ENCODE peak calls at places on chromosomes 6 and 20, in five cellular contexts. N is IMR-90; S is foreskin keratinocyte; V is fibroblast of lung; U is CD8-positive, alpha-beta T cell. Y is an unnamed sample.

GRCh38 chr6:72031471-72031870 is 145.1 kb downstream of the RIMS1 start:
- DNase-seq in N (no peak), S (peak; percentile 42), V (peak; percentile 52), U (no peak), Y (no peak)

GRCh38 chr20:5290596-5290995 is 26.2 kb downstream of the PROKR2 start:
- DNase-seq in N (no peak), S (no peak), V (no peak), U (no peak), Y (no peak)

GRCh38 chr6:170156448-170157375 is 134.2 kb downstream of the DLL1 start:
- DNase-seq in N (no peak), S (no peak), V (no peak), U (no peak), Y (no peak)

GRCh38 chr20:35171753-35172433 is at the start of gene PROCR:
- DNase-seq in N (peak; percentile 90), S (peak; percentile 99), V (peak; percentile 95), U (no peak), Y (peak; percentile 35)

GRCh38 chr6:39362487-39362865 is 40.0 kb upstream of the KCNK16 start:
- DNase-seq in N (no peak), S (peak; percentile 1), V (no peak), U (no peak), Y (peak; percentile 41)

GRCh38 chr6:169868458-169868857 is 117.0 kb downstream of the ERMARD start:
- DNase-seq in N (no peak), S (no peak), V (no peak), U (peak; percentile 16), Y (no peak)

GRCh38 chr6:110345025-110345424 is 13.1 kb downstream of the METTL24 start:
- DNase-seq in N (no peak), S (no peak), V (no peak), U (no peak), Y (no peak)

GRCh38 chr6:11909696-11910132 is 102.4 kb upstream of the HIVEP1 start:
- DNase-seq in N (peak; percentile 72), S (peak; percentile 48), V (peak; percentile 89), U (no peak), Y (no peak)

GRCh38 chr6:106579281-106579680 is 50.0 kb downstream of the RTN4IP1 start:
- DNase-seq in N (peak; percentile 39), S (no peak), V (peak; percentile 14), U (no peak), Y (no peak)

GRCh38 chr20:7003598-7003997 is 236.1 kb downstream of the BMP2 start:
- DNase-seq in N (no peak), S (peak; percentile 87), V (peak; percentile 20), U (no peak), Y (no peak)

GRCh38 chr20:1946762-1947534 is 46.9 kb downstream of the PDYN start:
- DNase-seq in N (peak; percentile 17), S (peak; percentile 26), V (peak; percentile 35), U (no peak), Y (peak; percentile 52)

GRCh38 chr6:161922631-161923119 is 648.8 kb upstream of the AGPAT4 start:
- DNase-seq in N (peak; percentile 65), S (peak; percentile 49), V (peak; percentile 78), U (no peak), Y (peak; percentile 66)
- TF ChIP-seq CTCF in N (no peak), S (peak; percentile 52), V (peak; percentile 62), U (no peak), Y (peak; percentile 29)

DNA sequence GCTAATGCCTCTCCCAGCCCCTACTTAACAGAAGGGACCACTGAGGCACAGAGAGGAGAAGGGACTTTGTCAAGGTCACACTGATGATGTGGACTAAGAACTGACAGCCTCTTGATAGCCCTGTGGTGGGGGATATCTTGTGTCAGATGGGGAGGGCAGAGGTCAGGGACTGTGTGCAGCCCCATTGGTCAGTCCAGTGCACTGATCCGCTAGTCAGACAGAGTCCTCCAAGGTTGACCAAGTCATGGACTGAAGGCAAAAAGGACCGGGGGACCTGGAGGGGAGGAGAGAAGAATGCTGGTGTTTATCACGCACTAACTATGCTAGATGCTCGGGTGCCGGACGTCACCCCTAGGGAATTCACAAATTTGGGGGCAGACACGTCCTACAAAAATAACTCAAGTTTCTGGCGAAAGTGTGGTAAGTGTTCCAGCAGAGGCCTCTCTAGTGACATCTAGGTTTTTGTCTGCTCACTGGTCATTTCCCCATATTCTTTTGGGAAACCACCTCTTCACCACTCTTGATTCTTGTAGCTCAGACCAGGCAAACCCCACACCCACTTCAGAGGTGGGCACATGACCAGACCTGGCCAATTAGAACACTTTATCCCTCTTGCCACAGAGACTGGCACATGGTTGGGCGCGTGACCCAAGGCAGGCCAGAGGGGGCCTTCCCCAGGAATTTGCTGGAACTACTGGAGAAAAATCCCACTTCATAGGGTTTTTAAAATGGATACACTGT is 21.0 kb downstream of the TCF15 start:
- DNase-seq in N (no peak), S (no peak), V (no peak), U (no peak), Y (no peak)
- TF ChIP-seq CTCF in N (no peak), S (no peak), V (no peak), U (no peak), Y (no peak)

GRCh38 chr6:15504040-15504491 is 158.8 kb downstream of the DTNBP1 start:
- DNase-seq in N (no peak), S (no peak), V (no peak), U (no peak), Y (no peak)
- TF ChIP-seq CTCF in N (no peak), S (peak; percentile 2), V (peak; percentile 23), U (no peak), Y (no peak)

GRCh38 chr6:158431036-158431435 is 118.8 kb downstream of the TULP4 start:
- DNase-seq in N (no peak), S (no peak), V (no peak), U (no peak), Y (no peak)

GRCh38 chr6:158431560-158431959 is 119.3 kb downstream of the TULP4 start:
- DNase-seq in N (no peak), S (no peak), V (no peak), U (no peak), Y (no peak)
- TF ChIP-seq CTCF in N (no peak), S (no peak), V (no peak), U (no peak), Y (no peak)

DNA sequence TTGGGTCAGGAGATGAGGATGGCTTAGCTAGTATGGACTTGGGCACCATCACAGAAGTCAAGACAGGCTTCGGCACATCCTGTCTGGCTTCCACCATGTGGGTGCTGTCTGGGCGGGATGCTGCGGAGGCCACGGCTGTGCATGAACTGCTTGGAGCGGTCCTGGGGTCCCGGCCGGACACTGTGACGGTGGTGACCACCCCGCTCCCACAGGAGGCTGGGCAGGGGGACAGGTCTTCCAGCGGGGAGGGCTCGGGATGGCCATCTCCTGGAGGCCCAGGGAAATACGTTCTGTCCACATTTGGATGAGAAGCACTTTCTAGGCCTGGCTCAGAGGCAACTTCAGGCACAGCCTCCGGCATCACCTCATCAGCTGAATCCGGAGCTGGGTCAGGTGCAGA is 32.1 kb upstream of the TCFL5 start:
- DNase-seq in N (no peak), S (no peak), V (no peak), U (no peak), Y (no peak)
- TF ChIP-seq CTCF in N (peak; percentile 7), S (peak; percentile 24), V (peak; percentile 4), U (no peak), Y (no peak)

DNA sequence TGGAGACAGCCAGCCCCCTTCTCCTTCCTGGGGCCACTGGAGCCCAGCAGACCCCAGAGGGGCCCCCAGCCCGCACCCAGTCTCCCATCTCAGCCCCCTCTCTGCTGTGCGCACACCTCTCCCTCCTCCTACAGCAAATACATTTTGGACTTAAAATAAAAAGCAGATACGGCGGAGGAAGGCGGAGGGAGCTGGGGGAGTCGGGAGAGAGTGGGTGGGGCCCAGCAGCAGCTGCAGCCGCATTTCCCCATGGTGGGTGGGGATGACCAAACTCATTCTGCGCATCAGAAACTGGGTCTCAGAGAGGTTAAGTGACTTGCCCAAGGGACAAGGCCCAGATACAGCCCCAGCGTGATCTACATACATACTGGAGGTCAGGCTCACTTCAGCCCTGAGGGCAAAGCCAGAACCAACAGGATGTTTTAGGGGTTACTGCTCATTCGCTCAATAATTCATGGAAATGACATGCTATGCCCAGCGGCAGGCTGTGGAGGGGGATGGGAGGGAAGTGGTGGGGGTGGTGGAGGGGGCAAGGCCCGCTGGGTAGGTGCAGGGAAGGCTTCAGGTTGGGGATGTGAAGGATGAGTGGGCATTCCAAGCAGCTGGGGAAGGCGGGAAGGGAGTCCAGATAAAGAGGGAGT is 30.8 kb downstream of the DLGAP4 start:
- DNase-seq in N (no peak), S (no peak), V (no peak), U (no peak), Y (peak; percentile 26)
- TF ChIP-seq CTCF in N (no peak), S (no peak), V (no peak), U (no peak), Y (no peak)